ENCODE peak calls at places on chromosomes 2 and 18, in six cellular contexts. C is left ventricle myocardium inferior; G is stromal cell of bone marrow; K is stimulated activated CD4-positive, alpha-beta T cell treated with anti-CD3 and anti-CD28 coated beads, Interleukin-1b, Interleukin-23, amount 100 ng/mL, for 48 hours; L is AG04450; M is HT1080. J is an unnamed sample.

GRCh38 chr2:48144777-48145176 is 238.5 kb upstream of the FBXO11 start:
- DNase-seq in C (no peak), G (no peak), K (no peak), L (no peak), M (peak), J (no peak)

GRCh38 chr2:215556979-215557378 is 121.1 kb upstream of the FN1 start:
- DNase-seq in C (no peak), G (no peak), K (no peak), L (no peak), M (peak), J (no peak)

GRCh38 chr2:120703330-120703994 is 32.2 kb upstream of the GLI2 start:
- DNase-seq in C (no peak), G (peak), K (no peak), L (no peak), M (peak), J (no peak)

GRCh38 chr18:74152906-74153305 is 4.6 kb downstream of the TIMM21 start:
- DNase-seq in C (no peak), G (no peak), K (no peak), L (no peak), M (no peak), J (no peak)

GRCh38 chr18:74019864-74020263 is 127.8 kb downstream of the FBXO15 start:
- DNase-seq in C (no peak), G (no peak), K (no peak), L (no peak), M (no peak), J (no peak)

GRCh38 chr2:43196773-43197567 is 29.4 kb downstream of the ZFP36L2 start:
- DNase-seq in C (no peak), G (no peak), K (no peak), L (no peak), M (no peak), J (no peak)

GRCh38 chr18:79948719-79949411 is 2.6 kb downstream of the SLC66A2 start:
- DNase-seq in C (no peak), G (no peak), K (no peak), L (no peak), M (no peak), J (no peak)

GRCh38 chr2:146837857-146838256 is 1007.0 kb upstream of the ACVR2A start:
- DNase-seq in C (no peak), G (no peak), K (no peak), L (no peak), M (peak), J (no peak)

GRCh38 chr2:176129013-176129796 is at the start of gene HOXD8:
- DNase-seq in C (no peak), G (peak), K (no peak), L (no peak), M (peak), J (no peak)

GRCh38 chr2:176445831-176446433 is 176.7 kb downstream of the MTX2 start:
- DNase-seq in C (no peak), G (peak), K (no peak), L (peak), M (peak), J (no peak)

GRCh38 chr2:165376571-165376975 is 92.9 kb upstream of the CSRNP3 start:
- DNase-seq in C (no peak), G (no peak), K (no peak), L (no peak), M (no peak), J (no peak)

GRCh38 chr2:64214281-64215115 is 70.3 kb upstream of the PELI1 start:
- DNase-seq in C (no peak), G (no peak), K (peak), L (no peak), M (peak), J (no peak)

GRCh38 chr18:73842795-73843394 is 304.7 kb downstream of the FBXO15 start:
- DNase-seq in C (no peak), G (no peak), K (peak), L (peak), M (peak), J (peak)

GRCh38 chr2:48978131-48978530 is 176.2 kb downstream of the FSHR start:
- DNase-seq in C (no peak), G (no peak), K (no peak), L (no peak), M (no peak), J (no peak)

GRCh38 chr2:30336978-30337841 is 105.9 kb downstream of the LBH start:
- DNase-seq in C (no peak), G (no peak), K (peak), L (no peak), M (peak), J (no peak)

GRCh38 chr18:48105317-48105716 is 174.9 kb upstream of the SMAD2 start:
- DNase-seq in C (no peak), G (no peak), K (no peak), L (no peak), M (no peak), J (no peak)

GRCh38 chr2:27264753-27265535 is 2.1 kb upstream of the SLC30A3 start:
- DNase-seq in C (peak), G (no peak), K (peak), L (no peak), M (no peak), J (peak)

GRCh38 chr18:74329688-74330205 is 14.1 kb downstream of the C18orf63 start:
- DNase-seq in C (no peak), G (no peak), K (no peak), L (no peak), M (no peak), J (no peak)

GRCh38 chr2:4499316-4499715 is 795.9 kb downstream of the DCDC2C start:
- DNase-seq in C (no peak), G (no peak), K (no peak), L (no peak), M (peak), J (no peak)

GRCh38 chr2:72136933-72137497 is 10.6 kb downstream of the CYP26B1 start:
- DNase-seq in C (no peak), G (no peak), K (no peak), L (no peak), M (no peak), J (no peak)

GRCh38 chr2:25927357-25927756 is 49.1 kb upstream of the ASXL2 start:
- DNase-seq in C (no peak), G (no peak), K (no peak), L (no peak), M (no peak), J (no peak)

GRCh38 chr2:231884438-231885140 is 41.6 kb downstream of the NPPC start:
- DNase-seq in C (no peak), G (no peak), K (no peak), L (no peak), M (no peak), J (no peak)

GRCh38 chr2:158047156-158047611 is 54.5 kb upstream of the UPP2 start:
- DNase-seq in C (no peak), G (no peak), K (no peak), L (no peak), M (peak), J (no peak)

GRCh38 chr18:48098007-48098406 is 167.5 kb upstream of the SMAD2 start:
- DNase-seq in C (no peak), G (no peak), K (no peak), L (no peak), M (peak), J (no peak)

GRCh38 chr18:28884304-28884703 is 707.4 kb upstream of the CDH2 start:
- DNase-seq in C (no peak), G (no peak), K (no peak), L (no peak), M (peak), J (no peak)

GRCh38 chr2:102063948-102064678 is 72.4 kb downstream of the IL1R2 start:
- DNase-seq in C (peak), G (peak), K (peak), L (peak), M (peak), J (peak)